ENCODE peak calls at places on chromosomes 1 and 21, in five cellular contexts. Z is Panc1, X is stomach, W is upper lobe of left lung, T is breast epithelium. D is an unnamed sample.
A peak's percentile ranks its signal among the peaks of the same experiment; 100 is the strongest.

GRCh38 chr21:17925000-17925610 is 105.9 kb upstream of the C21orf91 start:
- DNase-seq in Z (peak; percentile 41), X (peak; percentile 60), W (peak; percentile 40), T (no peak), D (peak; percentile 55)

GRCh38 chr1:194825382-194825781 is 1639.0 kb upstream of the B3GALT2 start:
- DNase-seq in Z (no peak), X (no peak), W (no peak), T (no peak), D (no peak)

GRCh38 chr1:237962985-237963384 is 72.3 kb upstream of the ZP4 start:
- DNase-seq in Z (no peak), X (no peak), W (no peak), T (no peak), D (no peak)

GRCh38 chr1:110084226-110085078 is 14.0 kb upstream of the ALX3 start:
- DNase-seq in Z (no peak), X (peak; percentile 72), W (peak; percentile 49), T (no peak), D (peak; percentile 24)

GRCh38 chr1:26959722-26960624 is at the start of gene KDF1:
- DNase-seq in Z (no peak), X (peak; percentile 92), W (peak; percentile 88), T (peak; percentile 63), D (peak; percentile 87)

GRCh38 chr1:244065063-244065788 is 14.1 kb downstream of the ZBTB18 start:
- DNase-seq in Z (no peak), X (no peak), W (no peak), T (no peak), D (no peak)

GRCh38 chr1:77942400-77943140 is 36.3 kb downstream of the FUBP1 start:
- DNase-seq in Z (no peak), X (no peak), W (no peak), T (no peak), D (no peak)

GRCh38 chr1:21295059-21295401 is 4.8 kb upstream of the ECE1 start:
- DNase-seq in Z (no peak), X (no peak), W (no peak), T (no peak), D (no peak)

GRCh38 chr1:14118691-14119485 is 418.9 kb downstream of the PRDM2 start:
- DNase-seq in Z (no peak), X (no peak), W (no peak), T (no peak), D (no peak)

GRCh38 chr1:202589190-202589680 is 121.0 kb downstream of the SYT2 start:
- DNase-seq in Z (peak; percentile 99), X (peak; percentile 46), W (peak; percentile 40), T (peak; percentile 96), D (no peak)

GRCh38 chr1:38235705-38236104 is 189.1 kb upstream of the POU3F1 start:
- DNase-seq in Z (no peak), X (no peak), W (no peak), T (no peak), D (no peak)
- H3K27me3 ChIP-seq in Z (peaks cover 3% of the 10 kb centered on the region), X (peaks cover 16% of the 10 kb centered on the region), W (no peaks in the 10 kb centered on the region), T (no peaks in the 10 kb centered on the region), D (peaks cover 2% of the 10 kb centered on the region)

DNA sequence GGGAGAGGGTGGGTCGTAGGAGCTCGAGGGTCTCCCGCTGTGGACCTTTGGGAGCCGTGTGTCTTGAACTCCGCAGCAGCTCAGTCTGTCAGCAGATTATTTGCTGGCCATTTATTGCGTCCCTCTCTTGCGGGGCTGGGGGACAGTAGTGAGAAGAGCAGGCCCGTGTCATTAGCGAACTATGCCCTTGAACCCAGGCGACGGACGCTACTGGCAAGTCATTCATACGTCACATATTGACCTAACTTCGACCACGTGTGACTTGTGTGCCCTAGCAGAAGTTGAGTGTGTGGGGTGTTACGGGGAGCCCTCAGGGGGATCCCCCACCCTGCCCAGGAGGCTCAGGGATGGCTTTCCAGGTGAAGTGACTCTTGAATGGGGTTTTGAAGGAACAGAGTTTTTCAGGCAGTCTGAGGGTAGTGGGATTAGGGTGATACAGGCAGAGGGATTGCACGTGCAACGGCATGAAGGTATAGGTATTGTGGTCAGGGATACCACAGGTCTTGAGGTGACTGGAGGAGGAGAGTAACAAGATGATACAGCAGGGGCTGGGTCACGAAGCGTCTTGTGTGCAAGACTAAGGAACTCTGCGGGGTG is 13.0 kb downstream of the RCC1 start:
- DNase-seq in Z (no peak), X (no peak), W (peak; percentile 36), T (no peak), D (no peak)
- TF ChIP-seq POLR2AphosphoS5 in Z (no peak), X (no peak), W (no peak), T (no peak), D (no peak)

GRCh38 chr1:17119744-17120482 is 662 bp upstream of the PADI2 start:
- DNase-seq in Z (no peak), X (no peak), W (peak; percentile 59), T (no peak), D (no peak)

GRCh38 chr1:17120483-17120882 is 1.2 kb upstream of the PADI2 start:
- DNase-seq in Z (no peak), X (no peak), W (no peak), T (no peak), D (no peak)

GRCh38 chr1:17121881-17122280 is 2.6 kb upstream of the PADI2 start:
- DNase-seq in Z (no peak), X (no peak), W (no peak), T (no peak), D (no peak)

GRCh38 chr1:17122449-17123194 is 3.4 kb upstream of the PADI2 start:
- DNase-seq in Z (no peak), X (no peak), W (no peak), T (no peak), D (no peak)

DNA sequence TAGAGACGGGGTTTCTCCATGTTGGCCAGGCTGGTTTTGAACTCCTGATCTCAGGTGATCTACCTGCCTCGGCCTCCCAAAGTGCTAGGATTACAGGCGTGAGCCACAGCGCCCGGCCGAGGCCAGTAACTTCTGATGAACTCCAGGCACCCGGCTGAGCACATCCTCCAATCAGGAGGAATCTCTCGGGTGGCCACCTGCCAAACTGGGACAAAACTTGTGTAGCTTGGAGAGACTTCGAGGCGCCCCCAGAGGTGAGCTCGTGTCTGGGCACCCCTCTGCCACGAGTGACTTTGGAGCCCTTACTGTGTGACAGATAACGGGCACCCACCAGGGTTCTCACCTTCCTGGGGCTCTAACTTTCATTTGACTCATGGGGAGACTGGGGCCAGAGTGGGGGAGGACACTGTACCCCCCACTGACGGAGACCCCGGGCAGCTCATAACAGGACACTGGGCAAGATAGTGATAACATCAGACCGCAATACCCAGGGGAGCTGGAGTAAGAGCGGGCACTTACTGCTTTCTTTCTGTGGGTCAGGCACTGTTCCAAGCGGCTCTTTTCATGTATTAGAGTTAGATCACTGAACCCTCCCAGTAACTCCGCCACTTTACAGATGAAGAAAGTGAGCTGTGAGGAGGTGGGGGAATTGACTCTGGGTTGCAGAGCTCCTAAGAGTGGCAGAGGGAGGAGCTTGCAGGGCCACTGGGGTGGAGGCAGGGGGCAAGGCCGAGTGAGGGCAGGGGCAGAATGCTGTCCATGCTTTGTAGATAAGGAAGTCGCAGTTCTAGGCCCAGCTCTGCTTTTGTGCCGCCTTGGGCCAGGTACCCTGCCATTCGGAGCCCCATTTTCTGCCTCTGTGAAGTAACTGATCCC is 1.9 kb upstream of the PADI2 start:
- DNase-seq in Z (no peak), X (peak; percentile 64), W (peak; percentile 45), T (no peak), D (peak; percentile 42)
- H3K27me3 ChIP-seq in Z (no peaks in the 10 kb centered on the region), X (peaks cover 50% of the 10 kb centered on the region), W (peaks cover 7% of the 10 kb centered on the region), T (peaks cover 4% of the 10 kb centered on the region), D (no peaks in the 10 kb centered on the region)

GRCh38 chr1:54579337-54579781 is 31.3 kb downstream of the ACOT11 start:
- DNase-seq in Z (no peak), X (no peak), W (no peak), T (peak; percentile 59), D (no peak)
- TF ChIP-seq POLR2AphosphoS5 in Z (no peak), X (no peak), W (no peak), T (no peak), D (peak; percentile 53)

GRCh38 chr1:24318988-24319863 is at the start of gene GRHL3:
- DNase-seq in Z (no peak), X (peak; percentile 75), W (peak; percentile 53), T (peak; percentile 51), D (peak; percentile 73)
- H3K27me3 ChIP-seq in Z (no peaks in the 10 kb centered on the region), X (peaks cover 30% of the 10 kb centered on the region), W (peaks cover 2% of the 10 kb centered on the region), T (no peaks in the 10 kb centered on the region), D (no peaks in the 10 kb centered on the region)

DNA sequence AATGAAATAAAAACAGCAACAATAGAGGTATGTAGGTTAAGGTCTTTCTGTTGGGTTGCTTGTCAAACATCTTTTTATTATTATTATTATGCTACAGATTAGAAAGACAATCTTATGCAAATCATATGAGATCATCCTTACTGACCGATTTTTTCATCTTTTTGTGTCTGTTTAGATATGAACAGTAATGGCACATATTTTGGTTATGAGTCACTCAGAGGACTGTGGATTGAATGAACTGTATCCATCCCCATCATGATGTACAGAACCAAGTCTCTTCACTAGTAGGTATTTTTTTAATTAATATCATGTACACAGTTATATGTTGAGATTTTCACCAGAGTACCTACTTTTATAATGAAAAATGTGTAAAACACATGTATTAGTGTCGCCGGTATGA is 159.1 kb downstream of the CHRM3 start:
- DNase-seq in Z (no peak), X (no peak), W (no peak), T (no peak), D (no peak)
- TF ChIP-seq POLR2AphosphoS5 in Z (no peak), X (no peak), W (no peak), T (no peak), D (no peak)